ENCODE peak calls at places on chromosomes 7 and 10, in four cellular contexts. W, Y, F and J are unnamed samples.

GRCh38 chr10:52668024-52668423 is 104.6 kb downstream of the MBL2 start:
- DNase-seq in W (no peak), Y (peak), F (no peak), J (no peak)

GRCh38 chr10:88209837-88210552 is 346.6 kb downstream of the PTEN start:
- DNase-seq in W (no peak), F (peak), Y (peak), J (no peak)

GRCh38 chr7:40356871-40357676 is 222.3 kb downstream of the SUGCT start:
- DNase-seq in W (no peak), Y (no peak), F (peak), J (no peak)

GRCh38 chr7:157526604-157527003 is 189.8 kb downstream of the DNAJB6 start:
- DNase-seq in F (no peak), Y (no peak), W (no peak), J (no peak)

GRCh38 chr10:88117227-88117626 is 253.8 kb downstream of the PTEN start:
- DNase-seq in F (no peak), W (peak), Y (no peak), J (no peak)

GRCh38 chr7:37916673-37917660 is at the start of gene SFRP4:
- DNase-seq in F (no peak), Y (no peak), W (peak), J (peak)

GRCh38 chr7:157678503-157678902 is 341.7 kb downstream of the DNAJB6 start:
- DNase-seq in Y (no peak), W (no peak), F (no peak), J (no peak)

GRCh38 chr10:95430231-95430951 is 130.8 kb downstream of the SORBS1 start:
- DNase-seq in Y (peak), W (peak), F (peak), J (no peak)

GRCh38 chr10:52308251-52309031 is 5.6 kb upstream of the DKK1 start:
- DNase-seq in Y (peak), F (peak), W (peak), J (no peak)

GRCh38 chr10:118835682-118836326 is 81.0 kb upstream of the CACUL1 start:
- DNase-seq in F (peak), W (no peak), Y (no peak), J (peak)

GRCh38 chr10:113683300-113683699 is 3.6 kb downstream of the CASP7 start:
- DNase-seq in W (no peak), Y (no peak), F (no peak), J (no peak)

GRCh38 chr7:18770154-18770807 is 274.7 kb downstream of the HDAC9 start:
- DNase-seq in F (peak), Y (peak), W (no peak), J (no peak)

GRCh38 chr10:44520651-44521050 is 135.8 kb upstream of the CXCL12 start:
- DNase-seq in F (no peak), Y (peak), W (no peak), J (no peak)

GRCh38 chr10:13882112-13882711 is 295.4 kb downstream of the PRPF18 start:
- DNase-seq in W (no peak), Y (peak), F (peak), J (no peak)

GRCh38 chr7:42233166-42233565 is 3.8 kb downstream of the GLI3 start:
- DNase-seq in W (no peak), F (peak), Y (peak), J (no peak)

GRCh38 chr7:983182-984071 is 446 bp downstream of the CYP2W1 start:
- DNase-seq in W (no peak), F (no peak), Y (no peak), J (no peak)

GRCh38 chr10:122577311-122577885 is 16.8 kb downstream of the DMBT1 start:
- DNase-seq in F (no peak), Y (no peak), W (no peak), J (no peak)